ENCODE peak calls at places on chromosomes 16 and 17, in six cellular contexts. N is Panc1, A is colonic mucosa, Y is IMR-90, F is PC-3, W is transverse colon. L is an unnamed sample. For H3K36me3 and H3K4me1, the result is how much of the 10 kb centered on the place peaks cover.

GRCh38 chr16:20940864-20941634 is 40.5 kb downstream of the LYRM1 start:
- DNase-seq in N (no peak), A (no peak), Y (no peak), F (peak), W (no peak), L (no peak)

GRCh38 chr17:18025596-18026407 is 13.2 kb downstream of the ATPAF2 start:
- DNase-seq in N (no peak), A (no peak), Y (peak), F (peak), W (no peak), L (no peak)

GRCh38 chr17:18182978-18183333 is 672 bp upstream of the ALKBH5 start:
- DNase-seq in N (no peak), A (peak), Y (peak), F (peak), W (peak), L (peak)

GRCh38 chr16:72645526-72645925 is 402.4 kb downstream of the ZFHX3 start:
- DNase-seq in N (no peak), A (no peak), Y (no peak), F (no peak), W (no peak), L (no peak)

GRCh38 chr17:76271669-76272540 is 6.8 kb downstream of the UBALD2 start:
- DNase-seq in N (no peak), A (no peak), Y (no peak), F (no peak), W (peak), L (no peak)

GRCh38 chr17:41500131-41500911 is 5.1 kb downstream of the KRT13 start:
- DNase-seq in N (no peak), A (no peak), Y (peak), F (peak), W (no peak), L (no peak)

GRCh38 chr16:55510185-55510805 is 1.4 kb downstream of the LPCAT2 start:
- DNase-seq in N (no peak), A (no peak), Y (no peak), F (no peak), W (no peak), L (no peak)

GRCh38 chr16:89071686-89072182 is 21.9 kb upstream of the ACSF3 start:
- DNase-seq in N (no peak), A (peak), Y (no peak), F (no peak), W (peak), L (no peak)

GRCh38 chr16:89020068-89020924 is 43.3 kb upstream of the CBFA2T3 start:
- DNase-seq in N (no peak), A (no peak), Y (no peak), F (no peak), W (no peak), L (no peak)

GRCh38 chr17:40121191-40121885 is 433 bp upstream of the MSL1 start:
- DNase-seq in N (no peak), A (peak), Y (peak), F (peak), W (peak), L (no peak)

GRCh38 chr16:55853114-55853513 is 20.2 kb upstream of the CES1 start:
- DNase-seq in N (no peak), A (no peak), Y (peak), F (peak), W (no peak), L (no peak)

GRCh38 chr17:9755083-9755482 is 36.3 kb downstream of the DHRS7C start:
- DNase-seq in N (no peak), A (no peak), Y (no peak), F (peak), W (no peak), L (no peak)

GRCh38 chr16:81630632-81631026 is 148.5 kb upstream of the PLCG2 start:
- DNase-seq in N (no peak), A (no peak), Y (no peak), F (no peak), W (no peak), L (no peak)

GRCh38 chr16:90023078-90023447 is 3.8 kb upstream of the DBNDD1 start:
- DNase-seq in N (no peak), A (no peak), Y (no peak), F (no peak), W (no peak), L (no peak)

GRCh38 chr16:22945361-22945760 is 131.4 kb downstream of the HS3ST2 start:
- DNase-seq in N (no peak), A (no peak), Y (no peak), F (no peak), W (no peak), L (no peak)

GRCh38 chr16:20300312-20301097 is 26.8 kb downstream of the GP2 start:
- DNase-seq in N (peak), A (peak), Y (peak), F (peak), W (peak), L (peak)

GRCh38 chr16:27401768-27402568 is at the start of gene IL21R:
- DNase-seq in N (no peak), A (peak), Y (peak), F (no peak), W (peak), L (peak)

GRCh38 chr16:14307059-14307531 is 236.0 kb downstream of the MRTFB start:
- DNase-seq in N (no peak), A (no peak), Y (no peak), F (no peak), W (no peak), L (no peak)

DNA sequence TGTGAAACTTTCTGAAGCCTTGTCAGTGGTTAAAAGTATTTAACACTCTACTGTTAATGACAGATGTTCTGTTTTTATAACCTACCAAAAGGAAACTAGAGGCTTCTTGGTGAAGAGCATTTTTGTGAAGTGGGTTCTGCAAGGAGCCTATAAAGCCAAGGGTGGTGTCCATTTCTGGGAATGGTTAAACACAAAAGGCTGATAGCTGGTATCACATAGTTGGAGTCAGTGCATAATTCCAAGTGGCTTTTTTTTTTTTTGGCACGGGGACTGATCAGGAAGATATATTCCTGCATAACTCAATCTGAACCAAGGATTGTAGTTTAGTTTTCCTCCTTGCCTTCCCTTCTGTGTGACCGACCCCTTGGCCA is 27.6 kb upstream of the KPNB1 start:
- DNase-seq in N (no peak), A (no peak), Y (no peak), F (no peak), W (no peak), L (no peak)
- H3K36me3 ChIP-seq in N (under half), A (under half), Y (under half), F (under half), W (under half), L (under half)

GRCh38 chr17:21235921-21236320 is 17.3 kb downstream of the NATD1 start:
- DNase-seq in N (no peak), A (no peak), Y (no peak), F (no peak), W (no peak), L (no peak)
- H3K27ac ChIP-seq in N (no peak), A (no peak), Y (no peak), F (no peak), W (no peak), L (no peak)

GRCh38 chr16:11794447-11794846 is 2.6 kb downstream of the ZC3H7A start:
- DNase-seq in N (no peak), A (no peak), Y (no peak), F (no peak), W (no peak), L (no peak)
- H3K4me1 ChIP-seq in N (under half), A (under half), Y (under half), F (under half), W (under half), L (under half)

DNA sequence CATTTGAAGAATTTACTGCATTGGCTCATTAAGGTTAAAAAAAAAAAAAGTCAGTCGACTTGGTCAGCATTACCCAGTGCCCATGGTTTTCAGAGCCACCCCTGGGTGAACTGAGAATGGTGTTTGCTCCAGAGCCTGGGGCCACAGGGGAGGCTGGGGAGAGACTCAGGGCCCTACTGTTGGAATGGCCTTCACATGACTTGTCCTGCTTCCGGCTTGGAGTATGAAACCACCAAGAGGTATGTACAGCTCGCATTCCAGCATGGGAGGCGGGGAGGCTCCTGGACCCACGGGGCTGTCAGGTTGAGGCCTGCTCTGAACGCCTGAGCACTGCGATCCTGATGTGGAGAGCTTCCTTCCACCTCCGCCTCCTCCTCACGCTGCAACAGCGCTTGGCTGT is 36.8 kb downstream of the MSI2 start:
- DNase-seq in N (no peak), A (no peak), Y (no peak), F (no peak), W (no peak), L (no peak)
- H3K36me3 ChIP-seq in N (under half), A (under half), Y (under half), F (under half), W (under half), L (under half)

DNA sequence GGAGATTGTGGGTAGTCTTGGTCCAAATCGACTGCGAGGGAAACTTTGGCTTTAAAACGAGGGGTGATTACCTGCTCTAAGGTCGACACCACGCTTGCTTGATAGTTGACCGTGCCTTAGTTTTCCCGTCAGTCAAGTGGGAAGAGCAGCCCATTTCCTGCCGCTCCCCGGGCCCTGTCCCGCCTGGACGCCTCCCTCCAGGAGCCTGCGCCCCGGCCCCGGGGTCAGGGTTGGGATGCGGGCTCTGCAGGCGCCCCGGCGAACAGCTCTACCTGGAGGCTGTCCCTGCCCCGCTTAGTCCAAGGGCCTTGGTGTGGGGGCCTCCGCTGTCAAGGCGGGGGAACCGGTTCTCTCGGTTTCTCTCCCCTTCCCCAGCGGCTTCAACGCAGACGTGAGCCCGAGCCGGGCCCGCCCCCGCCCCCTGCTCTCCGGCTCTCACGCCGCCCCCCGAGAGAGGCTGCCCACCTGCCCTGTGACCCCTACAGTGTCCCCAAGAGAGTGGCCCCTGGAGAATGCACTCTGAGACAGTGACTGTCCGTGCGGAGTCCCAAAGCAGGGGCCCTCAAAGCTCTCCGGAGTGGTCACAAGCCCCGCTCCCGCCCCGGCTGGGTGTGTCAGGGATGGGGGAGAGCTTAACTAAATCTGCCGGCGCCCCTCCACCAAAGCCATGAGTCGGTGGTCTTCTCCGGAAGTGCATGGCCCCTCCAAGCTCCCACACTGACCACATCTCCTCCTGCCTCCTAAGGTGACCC is 117.4 kb upstream of the SMURF2 start:
- DNase-seq in N (no peak), A (peak), Y (no peak), F (peak), W (peak), L (no peak)
- H3K27ac ChIP-seq in N (no peak), A (peak), Y (no peak), F (no peak), W (peak), L (no peak)

GRCh38 chr17:2214887-2215615 is 88.5 kb downstream of the SMG6 start:
- DNase-seq in N (no peak), A (no peak), Y (peak), F (no peak), W (peak), L (peak)
- H3K4me1 ChIP-seq in N (under half), A (under half), Y (under half), F (under half), W (under half), L (half or more)

GRCh38 chr17:36501963-36502362 is 15.5 kb downstream of the ZNHIT3 start:
- DNase-seq in N (no peak), A (no peak), Y (no peak), F (no peak), W (no peak), L (no peak)

GRCh38 chr17:36503456-36504155 is 17.1 kb downstream of the ZNHIT3 start:
- DNase-seq in N (no peak), A (no peak), Y (no peak), F (no peak), W (no peak), L (no peak)

GRCh38 chr17:36500745-36501225 is 14.3 kb downstream of the ZNHIT3 start:
- DNase-seq in N (no peak), A (no peak), Y (no peak), F (no peak), W (no peak), L (no peak)

GRCh38 chr17:36498560-36499300 is 12.2 kb downstream of the ZNHIT3 start:
- DNase-seq in N (no peak), A (no peak), Y (no peak), F (no peak), W (no peak), L (no peak)

DNA sequence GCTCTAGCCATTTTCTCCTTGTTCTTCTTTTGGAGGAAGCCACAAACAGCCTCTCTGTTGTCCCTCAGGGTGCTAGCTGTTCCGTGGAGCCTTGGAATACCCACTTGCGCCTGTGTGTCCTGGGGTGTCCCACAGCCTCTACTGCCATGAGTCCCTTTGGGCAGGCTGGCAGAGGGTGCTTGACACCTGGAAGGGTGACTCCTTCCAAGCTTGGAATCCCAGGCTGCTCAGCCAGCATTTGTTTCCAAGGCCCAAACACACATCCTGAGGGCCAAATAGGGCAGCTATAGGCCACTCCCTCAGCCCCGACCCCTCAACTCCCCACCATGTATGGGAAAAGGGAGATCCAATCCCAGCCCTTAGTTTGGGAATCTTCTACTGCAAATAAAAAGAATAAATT is 14.9 kb downstream of the ZNHIT3 start:
- DNase-seq in N (no peak), A (no peak), Y (no peak), F (no peak), W (no peak), L (no peak)
- H3K36me3 ChIP-seq in N (under half), A (under half), Y (half or more), F (under half), W (under half), L (half or more)

DNA sequence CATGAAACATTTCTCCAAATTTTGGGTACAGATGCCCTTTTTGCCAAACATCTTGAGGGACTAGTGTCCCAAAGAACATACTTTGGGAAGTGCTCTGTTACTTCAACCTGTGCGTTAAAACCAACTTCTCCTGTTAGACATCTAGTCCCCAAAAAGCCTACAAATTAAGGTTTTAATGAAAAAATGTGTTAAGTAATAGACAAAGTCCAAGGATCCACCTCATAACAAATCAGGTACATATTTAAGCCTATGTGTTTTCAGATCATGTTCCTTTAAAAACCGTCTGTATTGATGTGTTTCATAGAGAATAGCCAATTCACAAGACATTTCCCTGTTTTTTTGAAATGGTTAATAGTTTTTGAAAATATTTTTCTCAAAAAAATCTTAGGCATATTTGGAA is 174.8 kb upstream of the FAM20A start:
- DNase-seq in N (no peak), A (no peak), Y (no peak), F (no peak), W (no peak), L (no peak)
- H3K27ac ChIP-seq in N (no peak), A (no peak), Y (no peak), F (no peak), W (no peak), L (peak)

GRCh38 chr16:65281636-65282035 is 159.8 kb upstream of the CDH11 start:
- DNase-seq in N (no peak), A (no peak), Y (no peak), F (no peak), W (no peak), L (no peak)
- H3K4me1 ChIP-seq in N (under half), A (under half), Y (under half), F (under half), W (under half), L (under half)

L was measured in right atrium auricular region.